ENCODE peak calls at places on chromosome 1, in eight cellular contexts. H is central memory CD8-positive, alpha-beta T cell; O is stimulated activated CD8-positive, alpha-beta memory T cell treated with anti-CD3 and anti-CD28 coated beads, Interleukin-7, amount 100 ng/mL, for 1 hour; T is NCI-H1436; N is NCI-H345; J is KG1; C is cardiac muscle cell; U is pulmonary artery endothelial cell. W is an unnamed sample.

GRCh38 chr1:46062651-46063319 is 69.6 kb downstream of the PIK3R3 start:
- DNase-seq in T (no peak), C (no peak), O (peak; percentile 2), U (no peak), J (no peak), N (no peak), H (no peak), W (no peak)

GRCh38 chr1:205373022-205373421 is 16.3 kb upstream of the KLHDC8A start:
- DNase-seq in C (no peak), J (no peak), U (no peak), H (no peak), N (no peak), O (no peak), T (no peak), W (no peak)

GRCh38 chr1:24586970-24587820 is 31.3 kb downstream of the NCMAP start:
- DNase-seq in U (peak; percentile 10), C (peak; percentile 67), T (peak; percentile 77), J (peak; percentile 26), H (peak; percentile 51), N (peak; percentile 52), O (peak; percentile 3), W (peak; percentile 4)

GRCh38 chr1:7752512-7753417 is 18.3 kb upstream of the VAMP3 start:
- DNase-seq in H (no peak), T (peak; percentile 58), N (peak; percentile 50), O (peak; percentile 21), C (peak; percentile 79), J (peak; percentile 51), U (peak; percentile 33), W (no peak)

GRCh38 chr1:21919520-21919919 is 17.6 kb downstream of the HSPG2 start:
- DNase-seq in O (no peak), C (peak; percentile 62), H (no peak), J (no peak), U (no peak), T (no peak), N (no peak), W (no peak)

GRCh38 chr1:42913426-42914091 is 45.1 kb downstream of the SLC2A1 start:
- DNase-seq in N (peak; percentile 65), O (no peak), U (peak; percentile 35), C (peak; percentile 92), J (peak; percentile 31), T (peak; percentile 48), H (peak; percentile 72), W (no peak)

GRCh38 chr1:6007318-6008083 is 15.3 kb upstream of the NPHP4 start:
- DNase-seq in O (no peak), J (no peak), H (no peak), T (no peak), N (no peak), U (no peak), C (peak; percentile 72), W (no peak)

GRCh38 chr1:234368320-234369032 is 4.8 kb upstream of the COA6 start:
- DNase-seq in C (no peak), H (no peak), T (no peak), O (no peak), N (no peak), U (no peak), J (no peak), W (no peak)

GRCh38 chr1:53576381-53576801 is 117.2 kb downstream of the DMRTB1 start:
- DNase-seq in J (no peak), H (no peak), C (no peak), O (no peak), T (no peak), N (no peak), U (no peak), W (no peak)

GRCh38 chr1:15038232-15039016 is 115.1 kb upstream of the TMEM51 start:
- DNase-seq in O (no peak), H (no peak), T (no peak), N (peak; percentile 13), U (no peak), C (peak; percentile 22), J (no peak), W (no peak)

GRCh38 chr1:2215329-2215728 is 12.8 kb upstream of the SKI start:
- DNase-seq in O (no peak), C (no peak), T (no peak), U (no peak), H (no peak), N (no peak), J (no peak), W (no peak)

GRCh38 chr1:66497910-66498309 is 36.0 kb upstream of the SGIP1 start:
- DNase-seq in O (no peak), J (no peak), N (no peak), T (no peak), H (no peak), U (no peak), C (no peak), W (no peak)

GRCh38 chr1:63537940-63538339 is 14.6 kb downstream of the EFCAB7 start:
- DNase-seq in O (no peak), H (no peak), C (peak; percentile 30), T (no peak), J (no peak), N (no peak), U (no peak), W (no peak)

GRCh38 chr1:184051485-184052193 is at the start of gene TSEN15:
- DNase-seq in J (peak; percentile 80), C (peak; percentile 90), H (peak; percentile 57), N (peak; percentile 80), U (peak; percentile 10), O (peak; percentile 60), T (peak; percentile 72), W (peak; percentile 58)

GRCh38 chr1:57279909-57280666 is 143.8 kb downstream of the DAB1 start:
- DNase-seq in T (no peak), J (no peak), U (no peak), O (no peak), C (no peak), N (peak; percentile 1), H (no peak), W (no peak)

GRCh38 chr1:90732136-90732535 is 15.0 kb upstream of the BARHL2 start:
- DNase-seq in H (no peak), C (no peak), N (no peak), T (no peak), O (no peak), J (no peak), U (no peak), W (no peak)

GRCh38 chr1:38919075-38919474 is 22.6 kb downstream of the RHBDL2 start:
- DNase-seq in H (no peak), N (no peak), O (no peak), U (no peak), T (no peak), C (no peak), J (no peak), W (no peak)

GRCh38 chr1:117573386-117574040 is 32.3 kb upstream of the TENT5C start:
- DNase-seq in N (no peak), H (no peak), C (peak; percentile 6), T (no peak), O (no peak), U (no peak), J (no peak), W (no peak)

GRCh38 chr1:6870571-6870970 is 85.3 kb downstream of the CAMTA1 start:
- DNase-seq in N (no peak), J (no peak), U (no peak), O (no peak), T (no peak), C (no peak), H (no peak), W (no peak)

GRCh38 chr1:48643193-48643592 is 133.5 kb downstream of the BEND5 start:
- DNase-seq in H (no peak), N (no peak), J (no peak), U (no peak), O (no peak), C (no peak), T (no peak), W (no peak)

GRCh38 chr1:227632325-227632724 is 69.0 kb downstream of the ZNF678 start:
- DNase-seq in U (no peak), O (no peak), C (no peak), N (no peak), T (no peak), H (no peak), J (no peak), W (no peak)

GRCh38 chr1:93615201-93616150 is 66.2 kb downstream of the BCAR3 start:
- DNase-seq in J (no peak), U (no peak), H (no peak), T (no peak), O (no peak), N (no peak), C (peak; percentile 77), W (no peak)

GRCh38 chr1:203099760-203100159 is 13.9 kb upstream of the MYOG start:
- DNase-seq in U (no peak), J (no peak), H (no peak), O (no peak), T (no peak), N (no peak), C (no peak), W (no peak)

GRCh38 chr1:183622884-183623785 is 12.4 kb downstream of the ARPC5 start:
- DNase-seq in H (no peak), U (no peak), J (no peak), T (peak; percentile 12), N (peak; percentile 30), O (no peak), C (peak; percentile 70), W (no peak)

GRCh38 chr1:233229291-233229690 is 66.2 kb downstream of the PCNX2 start:
- DNase-seq in U (no peak), H (no peak), C (peak; percentile 11), J (no peak), O (no peak), N (no peak), T (no peak), W (no peak)

GRCh38 chr1:203519053-203519770 is 25.3 kb downstream of the OPTC start:
- DNase-seq in H (no peak), J (no peak), O (no peak), T (no peak), C (no peak), U (no peak), N (no peak), W (no peak)

GRCh38 chr1:242651817-242652216 is 127.3 kb upstream of the PLD5 start:
- DNase-seq in H (no peak), T (peak; percentile 47), N (peak; percentile 8), O (no peak), J (no peak), U (no peak), C (no peak), W (no peak)

GRCh38 chr1:24870551-24871195 is 59.4 kb downstream of the RUNX3 start:
- DNase-seq in C (no peak), J (peak; percentile 55), U (no peak), N (no peak), H (no peak), O (no peak), T (no peak), W (no peak)

W was measured in SIG-M5.